ENCODE peak calls at places on chromosomes 4 and X, in seven cellular contexts. T is tibial artery, E is HCT116, S is mesendoderm, G is OCI-LY7, R is esophagus muscularis mucosa, U is uterus. Z is an unnamed sample.

GRCh38 chrX:4547218-4547836 is 833.9 kb upstream of the PRKX start:
- DNase-seq in T (no peak), G (peak; percentile 46), E (peak; percentile 16), S (peak; percentile 44), U (peak; percentile 15), R (no peak), Z (peak; percentile 27)

GRCh38 chr4:132344924-132345828 is 803.9 kb upstream of the PCDH10 start:
- DNase-seq in E (no peak), R (no peak), S (no peak), U (no peak), T (no peak), G (no peak), Z (no peak)

GRCh38 chrX:14630724-14631123 is 101.4 kb downstream of the GLRA2 start:
- DNase-seq in R (no peak), E (no peak), T (no peak), G (no peak), U (no peak), S (peak; percentile 1), Z (no peak)

GRCh38 chr4:66575024-66575696 is 904.9 kb upstream of the EPHA5 start:
- DNase-seq in G (no peak), E (no peak), T (no peak), S (no peak), U (no peak), R (no peak), Z (no peak)

GRCh38 chrX:3520987-3521875 is 174.8 kb upstream of the MXRA5 start:
- DNase-seq in G (no peak), S (no peak), E (no peak), R (no peak), U (no peak), T (no peak), Z (no peak)

GRCh38 chrX:100731441-100732281 is at the start of gene SYTL4:
- DNase-seq in S (peak; percentile 33), G (no peak), E (peak; percentile 7), U (peak; percentile 63), T (peak; percentile 60), R (no peak), Z (peak; percentile 59)

GRCh38 chr4:119103263-119103662 is 32.4 kb upstream of the MYOZ2 start:
- DNase-seq in E (peak; percentile 85), T (peak; percentile 71), R (no peak), S (peak; percentile 98), U (peak; percentile 41), G (no peak), Z (peak; percentile 36)

GRCh38 chrX:107559506-107559905 is 68.8 kb upstream of the PRPS1 start:
- DNase-seq in S (peak; percentile 24), E (no peak), G (no peak), T (no peak), U (no peak), R (no peak), Z (no peak)

GRCh38 chr4:119493419-119493818 is 135.2 kb downstream of the PDE5A start:
- DNase-seq in E (no peak), T (no peak), S (no peak), R (no peak), G (peak; percentile 21), U (no peak), Z (no peak)

GRCh38 chr4:75995727-75996126 is 5.0 kb upstream of the SDAD1 start:
- DNase-seq in S (peak; percentile 65), R (peak; percentile 47), G (peak; percentile 68), T (no peak), U (no peak), E (peak; percentile 42), Z (no peak)

GRCh38 chrX:108139303-108139702 is 47.7 kb downstream of the ATG4A start:
- DNase-seq in R (no peak), S (peak; percentile 3), G (peak; percentile 11), E (no peak), U (no peak), T (no peak), Z (no peak)

GRCh38 chr4:108068422-108068821 is 78.7 kb downstream of the HADH start:
- DNase-seq in S (no peak), G (no peak), U (no peak), R (no peak), E (no peak), T (no peak), Z (no peak)

GRCh38 chr4:171473155-171473554 is 340.0 kb upstream of the GALNTL6 start:
- DNase-seq in R (no peak), E (no peak), G (no peak), S (no peak), U (no peak), T (no peak), Z (no peak)

GRCh38 chr4:71294301-71294700 is 44.5 kb upstream of the SLC4A4 start:
- DNase-seq in E (no peak), G (no peak), R (no peak), T (no peak), U (no peak), S (no peak), Z (no peak)

GRCh38 chr4:168867128-168867527 is 142.9 kb downstream of the CBR4 start:
- DNase-seq in R (no peak), U (no peak), G (no peak), T (no peak), S (no peak), E (no peak), Z (no peak)
- H3K4me1 ChIP-seq in R (peaks cover 67% of the 10 kb centered on the region), U (peaks cover 13% of the 10 kb centered on the region), G (no peaks in the 10 kb centered on the region), T (peaks cover 58% of the 10 kb centered on the region), S (no peaks in the 10 kb centered on the region), E (no peaks in the 10 kb centered on the region), Z (no peaks in the 10 kb centered on the region)

GRCh38 chrX:43892471-43892870 is 10.2 kb upstream of the MAOB start:
- DNase-seq in T (no peak), S (no peak), E (no peak), R (no peak), G (no peak), U (no peak), Z (no peak)
- H3K27ac ChIP-seq in T (peak overlapping the region; percentile 30), S (no peak overlapping the region), E (no peak overlapping the region), R (no peak overlapping the region), G (no peak overlapping the region), U (no peak overlapping the region), Z (no peak overlapping the region)

DNA sequence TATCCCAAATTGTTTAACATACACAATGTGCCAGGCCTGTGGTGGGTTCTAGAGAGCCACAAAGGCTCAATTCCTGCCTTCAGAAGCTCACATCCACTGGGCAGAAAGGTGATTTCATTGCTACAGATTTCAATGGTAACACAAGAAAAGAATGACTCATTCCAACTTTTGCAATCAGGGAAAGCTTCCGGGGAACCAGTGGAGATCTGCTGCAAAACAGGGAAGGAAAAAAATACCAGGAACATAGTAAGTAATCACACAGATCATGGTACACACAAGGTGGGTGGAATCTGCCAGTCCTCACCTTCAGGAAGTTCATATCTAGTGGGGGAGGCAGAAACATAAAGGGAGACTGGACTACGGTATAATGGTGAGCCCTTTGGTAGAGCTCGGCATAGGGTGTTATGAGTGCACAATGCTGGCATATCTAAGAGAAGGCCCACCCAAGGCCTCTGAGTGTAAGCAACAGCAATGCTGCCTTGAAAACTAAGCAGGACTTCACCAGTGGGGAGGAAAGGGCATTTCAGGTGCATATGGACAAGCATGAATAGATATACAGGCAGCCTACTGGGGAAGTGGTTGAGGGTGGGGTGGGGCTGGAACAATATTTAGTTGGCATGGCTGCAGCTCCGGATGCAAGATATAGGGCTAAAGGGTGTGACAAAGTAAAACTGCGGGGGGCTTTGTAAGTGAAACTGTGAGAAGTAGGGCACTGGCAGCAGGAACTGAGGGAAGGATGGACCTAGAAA is 24.2 kb downstream of the GPRIN3 start:
- DNase-seq in T (no peak), S (peak; percentile 46), E (no peak), U (no peak), G (no peak), R (no peak), Z (peak; percentile 65)
- H3K4me1 ChIP-seq in T (no peaks in the 10 kb centered on the region), S (peaks cover 10% of the 10 kb centered on the region), E (no peaks in the 10 kb centered on the region), U (no peaks in the 10 kb centered on the region), G (no peaks in the 10 kb centered on the region), R (peaks cover 6% of the 10 kb centered on the region), Z (peaks cover 12% of the 10 kb centered on the region)

GRCh38 chrX:133523094-133523493 is 107.8 kb upstream of the GPC4 start:
- DNase-seq in G (no peak), E (no peak), R (no peak), S (no peak), T (no peak), U (no peak), Z (no peak)
- H3K27ac ChIP-seq in G (no peak overlapping the region), E (no peak overlapping the region), R (peak overlapping the region; percentile 1), S (no peak overlapping the region), T (no peak overlapping the region), U (no peak overlapping the region), Z (no peak overlapping the region)

GRCh38 chr4:152245706-152246105 is 290.2 kb downstream of the FBXW7 start:
- DNase-seq in E (no peak), U (no peak), T (no peak), S (no peak), R (peak; percentile 39), G (no peak), Z (no peak)
- H3K4me1 ChIP-seq in E (no peaks in the 10 kb centered on the region), U (no peaks in the 10 kb centered on the region), T (peaks cover 6% of the 10 kb centered on the region), S (no peaks in the 10 kb centered on the region), R (peaks cover 10% of the 10 kb centered on the region), G (no peaks in the 10 kb centered on the region), Z (no peaks in the 10 kb centered on the region)

GRCh38 chr4:53121304-53121865 is 244.5 kb downstream of the SCFD2 start:
- DNase-seq in S (no peak), R (no peak), G (no peak), E (no peak), U (no peak), T (no peak), Z (no peak)

GRCh38 chr4:53120801-53121200 is 245.1 kb downstream of the SCFD2 start:
- DNase-seq in G (no peak), R (no peak), U (no peak), S (no peak), T (no peak), E (no peak), Z (no peak)

GRCh38 chr4:53116959-53117358 is 248.9 kb downstream of the SCFD2 start:
- DNase-seq in R (no peak), G (no peak), S (peak; percentile 56), E (no peak), T (no peak), U (no peak), Z (no peak)

GRCh38 chr4:53118676-53119075 is 247.2 kb downstream of the SCFD2 start:
- DNase-seq in G (no peak), R (no peak), E (no peak), S (no peak), T (no peak), U (no peak), Z (no peak)

GRCh38 chr4:53119685-53120084 is 246.2 kb downstream of the SCFD2 start:
- DNase-seq in G (no peak), R (no peak), U (peak; percentile 39), T (no peak), S (peak; percentile 97), E (no peak), Z (no peak)
- H3K27ac ChIP-seq in G (no peak overlapping the region), R (no peak overlapping the region), U (no peak overlapping the region), T (peak overlapping the region; percentile 74), S (no peak overlapping the region), E (no peak overlapping the region), Z (no peak overlapping the region)

GRCh38 chrX:51697397-51697796 is 12.9 kb upstream of the CENPVL1 start:
- DNase-seq in T (no peak), S (no peak), U (no peak), R (no peak), E (no peak), G (no peak), Z (no peak)
- H3K4me1 ChIP-seq in T (no peaks in the 10 kb centered on the region), S (no peaks in the 10 kb centered on the region), U (no peaks in the 10 kb centered on the region), R (no peaks in the 10 kb centered on the region), E (no peaks in the 10 kb centered on the region), G (no peaks in the 10 kb centered on the region), Z (no peaks in the 10 kb centered on the region)